ENCODE peak calls at places on chromosomes 5 and 9, in seven cellular contexts. F is pulmonary artery endothelial cell; K is fibroblast of mammary gland; W is prostate gland; B is stimulated activated CD8-positive, alpha-beta memory T cell treated with anti-CD3 and anti-CD28 coated beads, Interleukin-4, amount 100 ng/mL, for 1 hour; H is upper lobe of right lung; R is putamen. C is an unnamed sample.

GRCh38 chr9:35510366-35510744 is 20.4 kb downstream of the RUSC2 start:
- DNase-seq in F (no peak), K (no peak), W (no peak), B (no peak), H (no peak), R (no peak), C (no peak)

GRCh38 chr5:91079037-91079436 is 304.1 kb downstream of the ARRDC3 start:
- DNase-seq in F (no peak), K (peak), W (peak), B (no peak), H (no peak), R (no peak), C (no peak)

GRCh38 chr9:134189167-134189474 is 24.8 kb upstream of the RNU6ATAC start:
- DNase-seq in F (no peak), K (no peak), W (no peak), B (no peak), H (peak), R (no peak), C (peak)

GRCh38 chr9:19116391-19116790 is 10.9 kb downstream of the PLIN2 start:
- DNase-seq in F (no peak), K (peak), W (no peak), B (no peak), H (no peak), R (no peak), C (no peak)

GRCh38 chr5:44532981-44533380 is 143.8 kb upstream of the FGF10 start:
- DNase-seq in F (no peak), K (peak), W (no peak), B (no peak), H (no peak), R (no peak), C (no peak)

GRCh38 chr5:57986746-57987145 is 473.1 kb downstream of the PLK2 start:
- DNase-seq in F (no peak), K (peak), W (no peak), B (no peak), H (no peak), R (peak), C (peak)

GRCh38 chr9:21392270-21392669 is 7.1 kb upstream of the IFNA2 start:
- DNase-seq in F (no peak), K (peak), W (no peak), B (no peak), H (no peak), R (no peak), C (no peak)

GRCh38 chr5:127369772-127370171 is 79.2 kb downstream of the MEGF10 start:
- DNase-seq in F (no peak), K (no peak), W (no peak), B (no peak), H (no peak), R (no peak), C (no peak)

GRCh38 chr9:97475079-97475478 is 26.4 kb upstream of the TMOD1 start:
- DNase-seq in F (no peak), K (peak), W (no peak), B (no peak), H (no peak), R (no peak), C (no peak)

GRCh38 chr9:15711531-15712295 is 158.9 kb downstream of the CCDC171 start:
- DNase-seq in F (no peak), K (peak), W (no peak), B (no peak), H (no peak), R (no peak), C (no peak)

GRCh38 chr5:8429778-8430758 is 561.1 kb downstream of the MTRR start:
- DNase-seq in F (no peak), K (no peak), W (no peak), B (no peak), H (no peak), R (no peak), C (no peak)

GRCh38 chr5:95708876-95709275 is 22.3 kb upstream of the RHOBTB3 start:
- DNase-seq in F (no peak), K (no peak), W (no peak), B (no peak), H (no peak), R (no peak), C (no peak)

GRCh38 chr5:150119421-150120061 is 33.2 kb upstream of the CSF1R start:
- DNase-seq in F (no peak), K (no peak), W (no peak), B (no peak), H (peak), R (no peak), C (peak)

C was measured in tibial artery.